ENCODE peak calls at places on chromosomes 12 and 14, in five cellular contexts. Z is breast epithelium, O is SK-N-SH, C is H1, F is HCT116. Q is an unnamed sample. For H3K4me1, the result is how much of the 10 kb centered on the place peaks cover.

GRCh38 chr12:100555722-100556121 is 17.8 kb upstream of the GAS2L3 start:
- DNase-seq in Z (no peak), O (no peak), C (no peak), F (no peak), Q (no peak)

GRCh38 chr14:78752789-78753188 is 582.6 kb downstream of the NRXN3 start:
- DNase-seq in Z (no peak), O (no peak), C (no peak), F (no peak), Q (no peak)

GRCh38 chr14:35277179-35277578 is 15.0 kb upstream of the PSMA6 start:
- DNase-seq in Z (no peak), O (no peak), C (no peak), F (no peak), Q (no peak)

GRCh38 chr12:109888179-109889020 is 8.1 kb upstream of the GLTP start:
- DNase-seq in Z (no peak), O (no peak), C (no peak), F (peak), Q (no peak)

GRCh38 chr12:124928095-124928911 is 13.9 kb upstream of the UBC start:
- DNase-seq in Z (peak), O (no peak), C (no peak), F (peak), Q (no peak)

GRCh38 chr12:119804011-119804641 is 73.0 kb downstream of the CIT start:
- DNase-seq in Z (no peak), O (peak), C (peak), F (peak), Q (no peak)

GRCh38 chr12:48176417-48176751 is 7.1 kb upstream of the CCDC184 start:
- DNase-seq in Z (no peak), O (no peak), C (no peak), F (no peak), Q (no peak)

GRCh38 chr14:73752297-73752992 is 38.3 kb upstream of the PNMA1 start:
- DNase-seq in Z (peak), O (peak), C (no peak), F (no peak), Q (no peak)

GRCh38 chr12:109445224-109445623 is 31.9 kb downstream of the KCTD10 start:
- DNase-seq in Z (no peak), O (no peak), C (no peak), F (no peak), Q (no peak)

GRCh38 chr14:23481992-23482813 is 12.7 kb downstream of the NGDN start:
- DNase-seq in Z (no peak), O (peak), C (no peak), F (no peak), Q (no peak)

GRCh38 chr12:57629897-57630471 is 3.0 kb downstream of the B4GALNT1 start:
- DNase-seq in Z (no peak), O (peak), C (no peak), F (no peak), Q (peak)

GRCh38 chr12:111438501-111438900 is 32.8 kb downstream of the SH2B3 start:
- DNase-seq in Z (no peak), O (no peak), C (no peak), F (no peak), Q (no peak)

GRCh38 chr14:89618821-89619551 is 202.0 kb upstream of the FOXN3 start:
- DNase-seq in Z (no peak), O (peak), C (peak), F (peak), Q (no peak)

GRCh38 chr12:98470469-98471082 is 44.8 kb upstream of the TMPO start:
- DNase-seq in Z (no peak), O (no peak), C (no peak), F (no peak), Q (no peak)

GRCh38 chr12:20370001-20370381 is 1.7 kb downstream of the PDE3A start:
- DNase-seq in Z (no peak), O (peak), C (peak), F (no peak), Q (no peak)

GRCh38 chr14:75493580-75494130 is 28.6 kb upstream of the BATF start:
- DNase-seq in Z (no peak), O (no peak), C (no peak), F (no peak), Q (peak)

GRCh38 chr12:63978519-63978918 is 134.0 kb downstream of the SRGAP1 start:
- DNase-seq in Z (no peak), O (no peak), C (no peak), F (peak), Q (no peak)

GRCh38 chr12:64010069-64010686 is 165.7 kb downstream of the SRGAP1 start:
- DNase-seq in Z (no peak), O (no peak), C (no peak), F (no peak), Q (no peak)

GRCh38 chr12:17810399-17810798 is 279.6 kb downstream of the RERGL start:
- DNase-seq in Z (no peak), O (no peak), C (no peak), F (no peak), Q (peak)

GRCh38 chr12:122994781-122995502 is 14.5 kb downstream of the ARL6IP4 start:
- DNase-seq in Z (no peak), O (no peak), C (no peak), F (no peak), Q (no peak)

GRCh38 chr12:104381721-104382480 is 74.8 kb upstream of the CHST11 start:
- DNase-seq in Z (peak), O (peak), C (peak), F (peak), Q (peak)

GRCh38 chr14:72892879-72893635 is 844 bp downstream of the DPF3 start:
- DNase-seq in Z (no peak), O (peak), C (no peak), F (no peak), Q (no peak)

GRCh38 chr14:85350667-85351066 is 179.3 kb upstream of the FLRT2 start:
- DNase-seq in Z (no peak), O (no peak), C (no peak), F (no peak), Q (no peak)

GRCh38 chr14:85342858-85343607 is 186.9 kb upstream of the FLRT2 start:
- DNase-seq in Z (no peak), O (no peak), C (no peak), F (no peak), Q (no peak)

DNA sequence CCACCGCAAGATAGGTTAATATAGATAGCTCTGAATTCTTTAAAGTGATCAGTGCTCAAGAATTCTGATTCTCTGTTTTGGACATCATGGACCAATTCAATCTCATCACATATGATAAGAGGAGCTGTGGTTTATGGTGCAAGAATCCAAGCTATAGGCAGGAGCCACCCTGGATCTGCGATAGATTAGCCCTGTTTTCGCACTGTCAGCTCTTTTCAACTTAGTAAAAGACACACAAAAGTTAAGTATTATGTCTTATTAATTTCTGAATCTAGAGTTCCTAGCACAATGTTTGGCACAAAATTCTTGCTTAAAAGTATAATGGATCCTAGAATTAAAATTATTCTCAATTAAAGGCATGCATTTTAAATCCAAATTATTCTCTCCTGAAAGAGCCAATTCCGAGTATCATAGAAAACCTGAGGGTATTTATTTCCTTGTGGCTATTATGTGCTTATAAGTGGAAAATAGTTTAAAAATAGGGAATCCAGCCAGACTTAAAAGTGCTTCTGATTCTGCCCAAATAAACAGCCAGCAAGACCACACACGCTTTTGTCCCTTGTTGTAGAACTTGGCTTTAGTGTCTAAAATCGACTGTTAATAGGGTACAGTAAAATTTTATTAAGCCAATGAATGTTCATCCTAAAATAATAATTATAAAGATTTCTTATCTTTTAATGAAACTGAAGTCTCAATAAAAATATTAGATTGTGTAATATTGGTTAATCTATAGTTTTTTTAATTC is 184.9 kb upstream of the FLRT2 start:
- DNase-seq in Z (no peak), O (no peak), C (no peak), F (no peak), Q (no peak)
- H3K27ac ChIP-seq in Z (no peak), O (no peak), C (no peak), F (no peak), Q (no peak)

GRCh38 chr12:53929527-53929926 is 9.1 kb upstream of the HOXC13 start:
- DNase-seq in Z (no peak), O (no peak), C (no peak), F (no peak), Q (no peak)
- TF ChIP-seq POLR2AphosphoS5 in Z (no peak), O (no peak), C (no peak), F (no peak), Q (no peak)

GRCh38 chr14:68938515-68939423 is 40.3 kb downstream of the ACTN1 start:
- DNase-seq in Z (no peak), O (peak), C (no peak), F (no peak), Q (no peak)
- H3K4me1 ChIP-seq in Z (under half), O (half or more), C (under half), F (under half), Q (half or more)

DNA sequence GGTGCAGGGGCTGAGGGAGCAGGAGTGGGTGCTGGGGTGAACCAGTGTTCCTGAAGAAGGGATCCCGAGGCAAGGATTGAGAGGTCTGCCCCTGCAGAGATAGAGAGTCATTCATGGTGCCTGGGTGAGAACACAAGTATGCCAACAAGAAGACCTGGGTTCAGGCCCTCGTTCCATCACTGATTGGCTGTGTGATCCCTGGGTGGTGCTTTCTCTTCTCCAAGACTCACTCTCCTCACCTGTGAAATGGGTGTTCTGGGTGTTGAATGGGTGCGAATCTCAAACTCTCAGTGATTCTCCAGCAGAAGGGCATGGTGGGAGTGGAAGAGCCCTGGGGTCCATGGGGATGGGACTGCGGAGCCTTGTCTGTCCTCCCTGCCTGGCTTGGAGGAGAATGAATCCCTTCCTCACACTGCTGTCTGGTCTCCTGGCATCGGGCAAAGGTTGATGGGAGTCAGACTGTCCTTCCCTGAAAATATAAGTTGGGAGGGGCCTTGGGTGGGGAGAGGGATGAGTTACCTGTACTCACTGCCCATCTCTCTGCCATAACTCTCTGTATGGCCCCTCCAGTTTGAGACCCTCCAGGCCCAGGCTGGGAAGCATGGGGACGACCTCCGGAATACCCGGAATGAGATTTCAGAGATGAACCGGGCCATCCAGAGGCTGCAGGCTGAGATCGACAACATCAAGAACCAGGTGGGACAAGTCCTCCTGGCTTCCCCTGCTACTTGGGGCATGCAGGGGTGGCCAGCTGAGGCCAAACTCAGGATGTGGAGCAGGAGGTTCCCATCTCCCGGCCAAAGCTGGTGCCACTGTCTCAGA is 9.6 kb downstream of the KRT7 start:
- DNase-seq in Z (peak), O (peak), C (no peak), F (no peak), Q (no peak)
- H3K27ac ChIP-seq in Z (peak), O (no peak), C (no peak), F (peak), Q (no peak)

DNA sequence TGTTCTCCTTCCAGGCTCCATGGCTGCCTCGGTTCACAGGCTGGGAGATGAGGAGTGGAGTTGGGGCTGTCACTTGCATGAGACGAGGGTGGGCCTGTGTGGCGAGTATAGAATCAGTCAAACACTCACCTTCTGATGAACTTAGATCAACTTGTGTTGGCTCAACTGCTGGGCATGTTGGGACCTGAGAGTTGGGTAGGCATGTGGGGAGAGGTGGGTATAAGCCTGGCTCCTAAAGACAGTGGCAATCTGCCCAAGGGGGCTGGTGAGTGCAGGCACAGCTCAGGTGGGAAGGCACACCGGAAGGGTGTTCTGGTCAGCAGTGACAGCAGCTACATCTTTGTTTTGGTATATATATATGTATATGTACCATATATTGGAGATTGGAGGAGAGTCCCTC is 30.1 kb upstream of the TDRD9 start:
- DNase-seq in Z (no peak), O (no peak), C (no peak), F (no peak), Q (no peak)
- TF ChIP-seq POLR2AphosphoS5 in Z (no peak), O (no peak), C (no peak), F (no peak), Q (no peak)

DNA sequence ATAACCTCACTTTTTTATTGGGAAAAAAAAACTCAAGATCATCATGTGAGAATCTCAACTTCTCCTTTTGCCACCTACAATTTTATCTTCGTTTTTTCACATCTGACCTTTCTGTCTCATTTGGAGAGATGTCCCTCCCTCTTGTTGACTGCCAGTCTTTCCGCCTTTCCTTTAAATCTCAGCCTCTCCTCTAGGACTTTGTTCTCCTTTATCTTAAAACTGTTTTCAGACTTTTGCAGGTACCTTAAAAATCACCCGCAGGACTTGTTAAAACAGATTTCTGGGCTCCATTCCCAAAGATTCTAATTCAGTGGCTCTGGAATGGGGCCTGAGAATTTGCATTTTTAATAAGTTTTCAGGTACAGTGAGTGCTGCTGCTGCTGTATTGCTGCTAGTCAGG is 223.2 kb downstream of the NTF3 start:
- DNase-seq in Z (no peak), O (no peak), C (no peak), F (no peak), Q (no peak)
- H3K4me1 ChIP-seq in Z (under half), O (under half), C (under half), F (under half), Q (under half)

GRCh38 chr12:75722714-75723200 is 211.3 kb upstream of the KRR1 start:
- DNase-seq in Z (no peak), O (no peak), C (no peak), F (peak), Q (no peak)
- H3K27ac ChIP-seq in Z (peak), O (peak), C (no peak), F (peak), Q (peak)

GRCh38 chr12:53561590-53561953 is 54.3 kb upstream of the NPFF start:
- DNase-seq in Z (no peak), O (no peak), C (no peak), F (peak), Q (no peak)
- TF ChIP-seq POLR2AphosphoS5 in Z (no peak), O (peak), C (no peak), F (no peak), Q (no peak)

DNA sequence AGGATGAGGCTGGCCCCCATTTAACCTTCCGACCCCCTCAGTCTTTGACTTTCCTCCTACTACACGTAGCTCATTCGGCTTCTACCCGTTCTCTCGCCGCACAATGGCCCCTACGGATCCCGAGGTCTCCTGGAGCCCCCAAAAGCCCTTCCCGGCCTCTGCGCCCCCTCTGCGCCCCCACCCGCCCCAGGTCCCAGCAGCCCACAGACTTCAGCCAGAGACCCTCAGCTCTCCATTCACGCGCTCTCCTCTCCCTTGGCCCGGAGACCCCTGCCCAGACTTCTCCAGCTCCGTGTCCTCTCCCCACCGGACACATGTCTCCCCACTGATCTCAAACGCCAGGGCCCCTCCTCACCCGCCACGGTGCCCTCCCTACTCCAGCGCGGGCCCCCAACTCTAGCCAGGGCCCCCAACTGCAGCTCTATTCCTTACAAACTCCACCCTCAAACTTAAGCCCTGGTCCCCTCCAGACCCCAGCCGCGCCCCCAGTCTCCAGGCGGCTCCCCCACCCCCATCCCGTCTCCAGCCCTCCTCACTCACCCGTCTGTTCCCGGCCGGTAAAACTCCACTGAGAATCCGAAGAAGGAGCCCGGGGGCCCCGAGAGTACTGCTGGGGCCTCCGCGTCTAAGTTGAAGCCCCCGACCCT is 502 bp downstream of the ITGA5 start:
- DNase-seq in Z (no peak), O (peak), C (no peak), F (no peak), Q (no peak)
- H3K4me1 ChIP-seq in Z (under half), O (under half), C (under half), F (under half), Q (half or more)